ENCODE peak calls at places on chromosomes 4 and X, in nine cellular contexts. T is astrocyte, K is suprapubic skin, R is hepatocyte, D is mesenchymal stem cell, I is right lobe of liver, E is tibial artery, X is Peyer's patch, A is aorta. G is an unnamed sample. For H3K9me3 and H3K27me3, the result is how much of the 10 kb centered on the place peaks cover.

GRCh38 chrX:100413231-100413630 is 3.2 kb upstream of the PCDH19 start:
- DNase-seq in D (peak), T (peak), K (no peak), I (peak), X (no peak), R (peak), E (peak), A (no peak), G (peak)

GRCh38 chr4:146132445-146132844 is 43.1 kb upstream of the LSM6 start:
- DNase-seq in A (no peak), X (no peak), R (no peak), T (no peak), I (no peak), E (no peak), D (peak), K (no peak), G (no peak)

GRCh38 chr4:87758278-87758677 is 41.1 kb upstream of the IBSP start:
- DNase-seq in X (no peak), D (no peak), A (no peak), K (no peak), R (no peak), E (no peak), I (no peak), T (no peak), G (no peak)

GRCh38 chrX:43717161-43717560 is 61.1 kb downstream of the MAOA start:
- DNase-seq in A (no peak), R (no peak), K (no peak), X (no peak), T (no peak), D (no peak), E (no peak), I (no peak), G (no peak)

GRCh38 chrX:109270580-109271484 is 211.1 kb downstream of the GUCY2F start:
- DNase-seq in A (no peak), D (no peak), X (peak), T (peak), R (no peak), K (no peak), I (no peak), E (no peak), G (peak)

GRCh38 chrX:113800955-113801354 is 782.9 kb upstream of the HTR2C start:
- DNase-seq in E (no peak), X (no peak), T (no peak), I (no peak), R (no peak), K (no peak), A (no peak), D (no peak), G (no peak)

GRCh38 chrX:3262906-3263305 is 83.5 kb downstream of the MXRA5 start:
- DNase-seq in T (peak), E (no peak), R (peak), I (no peak), D (peak), X (no peak), A (no peak), K (no peak), G (peak)

GRCh38 chr4:57405359-57405758 is 295.2 kb upstream of the IGFBP7 start:
- DNase-seq in I (no peak), K (no peak), E (no peak), R (no peak), D (no peak), T (peak), X (no peak), A (no peak), G (peak)

GRCh38 chr4:11428161-11428700 is 463 bp downstream of the HS3ST1 start:
- DNase-seq in I (no peak), K (no peak), E (no peak), X (no peak), R (no peak), A (no peak), D (peak), T (no peak), G (no peak)

GRCh38 chrX:2220829-2221567 is 279.8 kb downstream of the DHRSX start:
- DNase-seq in I (no peak), K (peak), D (no peak), T (no peak), A (peak), R (no peak), X (no peak), E (no peak), G (no peak)
- H3K9me3 ChIP-seq in I (under half), K (under half), D (under half), T (under half), A (under half), R (under half), X (under half), E (under half), G (under half)

GRCh38 chr4:8857682-8858187 is 13.9 kb downstream of the HMX1 start:
- DNase-seq in X (no peak), A (no peak), R (no peak), D (no peak), E (no peak), K (no peak), I (no peak), T (no peak), G (no peak)
- H3K27me3 ChIP-seq in X (under half), A (under half), R (half or more), D (half or more), E (half or more), K (half or more), I (under half), T (half or more), G (under half)

GRCh38 chrX:146956760-146957159 is 142.2 kb upstream of the CXorf51A start:
- DNase-seq in E (no peak), R (no peak), D (no peak), T (no peak), K (no peak), X (no peak), I (no peak), A (no peak), G (no peak)
- H3K9me3 ChIP-seq in E (under half), R (under half), D (under half), T (under half), K (under half), X (under half), I (under half), A (under half), G (under half)

DNA sequence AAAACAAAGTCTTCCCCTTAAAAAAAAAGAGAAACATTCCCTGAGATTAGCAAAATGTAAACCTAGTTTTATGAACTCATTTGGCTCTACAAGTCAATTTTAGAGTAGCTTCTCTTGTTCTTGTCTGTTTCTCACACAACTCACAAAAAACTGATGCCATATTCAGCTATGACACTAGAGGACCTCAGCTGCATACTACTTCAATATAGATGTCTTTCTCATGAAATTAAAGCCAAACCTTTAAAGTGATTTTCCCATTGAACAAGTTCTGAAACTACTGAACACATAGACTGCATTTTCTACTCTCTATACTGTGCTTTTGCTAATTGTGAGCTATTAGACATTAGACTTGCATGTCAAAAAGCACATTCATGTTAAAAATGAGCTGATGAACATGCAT is 49.8 kb downstream of the TBCK start:
- DNase-seq in X (no peak), K (no peak), I (no peak), D (peak), T (peak), R (peak), E (no peak), A (no peak), G (no peak)
- H3K27me3 ChIP-seq in X (under half), K (under half), I (under half), D (under half), T (under half), R (under half), E (under half), A (under half), G (under half)

GRCh38 chr4:112358952-112359749 is 62.0 kb downstream of the ALPK1 start:
- DNase-seq in T (no peak), A (no peak), E (no peak), I (no peak), X (no peak), K (no peak), R (no peak), D (no peak), G (no peak)
- H3K9me3 ChIP-seq in T (under half), A (under half), E (under half), I (under half), X (under half), K (under half), R (under half), D (under half), G (under half)

GRCh38 chr4:8860096-8860891 is 11.3 kb downstream of the HMX1 start:
- DNase-seq in X (no peak), R (no peak), A (no peak), D (peak), I (no peak), K (no peak), E (no peak), T (no peak), G (no peak)

GRCh38 chr4:8861576-8862279 is 9.9 kb downstream of the HMX1 start:
- DNase-seq in K (no peak), E (no peak), I (no peak), D (no peak), X (no peak), A (no peak), R (no peak), T (no peak), G (no peak)

GRCh38 chr4:8859550-8860095 is 12.0 kb downstream of the HMX1 start:
- DNase-seq in A (no peak), X (no peak), R (no peak), D (no peak), T (no peak), E (no peak), I (no peak), K (no peak), G (no peak)

GRCh38 chr4:8862334-8862733 is 9.3 kb downstream of the HMX1 start:
- DNase-seq in A (no peak), R (no peak), K (no peak), D (no peak), T (no peak), X (no peak), E (no peak), I (no peak), G (no peak)

DNA sequence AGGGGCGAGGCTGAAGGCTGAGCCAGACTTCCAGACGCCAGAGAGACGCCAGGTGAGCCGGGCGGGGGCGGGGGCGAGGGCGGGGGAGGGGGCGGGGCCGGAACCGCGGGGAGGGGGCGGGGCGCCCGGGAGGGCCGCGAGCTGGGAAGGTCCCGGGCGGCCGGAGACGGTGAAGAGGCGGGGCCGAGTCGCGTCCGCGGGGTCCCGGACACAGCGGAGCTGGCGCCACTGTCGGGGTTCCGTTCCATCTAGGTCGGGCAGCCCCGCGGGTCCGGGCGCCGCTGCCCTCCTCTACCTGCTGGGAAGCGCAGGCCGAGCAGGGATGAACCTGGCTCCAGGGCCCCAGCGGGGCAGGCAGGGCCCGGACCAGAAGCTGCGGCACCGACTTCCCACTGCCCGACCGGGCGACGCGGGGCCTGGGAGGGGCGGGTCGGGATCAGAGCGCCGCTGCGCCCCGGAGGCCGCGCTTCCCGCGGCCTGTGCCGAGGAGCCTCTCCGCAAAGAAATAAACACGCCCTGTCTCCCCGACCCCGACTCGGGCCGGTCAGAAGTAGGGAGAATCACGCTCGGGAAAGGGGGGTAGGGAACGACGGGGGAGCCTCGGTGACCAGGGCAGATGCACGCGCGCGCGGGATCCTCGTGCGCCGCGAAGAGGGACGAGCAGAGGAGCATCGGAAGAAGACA is 10.6 kb downstream of the HMX1 start:
- DNase-seq in K (no peak), X (no peak), D (no peak), A (no peak), R (no peak), I (no peak), T (no peak), E (no peak), G (no peak)
- H3K27me3 ChIP-seq in K (half or more), X (under half), D (half or more), A (under half), R (half or more), I (under half), T (half or more), E (half or more), G (under half)

GRCh38 chr4:19254476-19254875 is 997.2 kb upstream of the SLIT2 start:
- DNase-seq in T (peak), K (no peak), R (no peak), I (no peak), X (no peak), A (no peak), D (no peak), E (no peak), G (no peak)
- H3K9me3 ChIP-seq in T (under half), K (under half), R (under half), I (under half), X (under half), A (under half), D (under half), E (under half), G (under half)

DNA sequence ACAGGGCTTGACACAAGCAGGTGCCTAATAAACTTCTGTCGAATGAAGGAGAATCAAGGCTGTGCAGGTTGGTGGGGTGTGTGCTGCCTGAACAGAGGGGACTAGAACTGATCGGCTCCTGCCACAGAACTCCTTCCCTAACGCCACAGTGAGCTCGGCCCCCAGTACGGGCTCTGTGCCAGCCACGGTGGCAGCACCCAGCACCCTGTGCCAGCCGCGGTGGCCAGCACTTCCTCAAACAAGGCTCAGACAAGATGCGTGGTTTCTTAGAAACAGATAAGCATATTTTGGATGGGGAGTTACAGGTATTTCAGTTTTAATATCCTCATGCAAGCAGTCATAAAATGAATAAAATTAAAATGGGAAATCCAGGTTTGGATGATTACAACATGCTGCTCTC is 26.0 kb upstream of the C4orf50 start:
- DNase-seq in K (no peak), A (peak), I (peak), T (no peak), D (no peak), X (no peak), R (no peak), E (no peak), G (no peak)
- H3K27me3 ChIP-seq in K (under half), A (under half), I (under half), T (under half), D (under half), X (under half), R (under half), E (under half), G (under half)

GRCh38 chrX:776061-776460 is 145.5 kb downstream of the SHOX start:
- DNase-seq in A (no peak), K (peak), E (no peak), I (no peak), R (no peak), X (no peak), D (no peak), T (no peak), G (no peak)
- H3K9me3 ChIP-seq in A (under half), K (under half), E (under half), I (under half), R (under half), X (under half), D (under half), T (under half), G (under half)

DNA sequence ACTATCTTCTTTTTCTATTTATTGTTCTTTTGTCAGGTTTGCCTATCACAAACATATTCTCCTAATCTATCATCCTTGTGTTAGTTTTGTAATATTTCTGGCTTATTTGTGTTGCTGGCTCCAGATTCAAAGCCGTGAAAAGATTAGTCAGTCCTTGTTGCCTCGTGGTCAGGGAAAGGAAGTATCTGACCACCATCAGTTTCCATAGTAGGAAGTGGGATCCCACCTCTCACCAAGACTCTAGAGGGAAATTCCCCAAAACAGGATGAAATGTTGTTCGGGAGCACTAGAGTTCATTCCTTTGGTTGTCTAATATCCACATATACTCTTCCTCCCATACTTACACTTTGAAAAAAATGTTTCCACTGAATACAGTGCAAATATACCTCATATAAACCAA is 131.0 kb upstream of the HUWE1 start:
- DNase-seq in A (no peak), D (no peak), E (no peak), X (no peak), R (no peak), I (no peak), K (no peak), T (no peak), G (no peak)
- H3K27me3 ChIP-seq in A (under half), D (under half), E (under half), X (under half), R (under half), I (under half), K (under half), T (under half), G (under half)

G was measured in MG63.